ENCODE peak calls at places on chromosomes 5 and 9, in eight cellular contexts. D is AG20443; P is H54; K is nucleus accumbens; M is activated CD4-positive, CD25-positive, alpha-beta regulatory T cell; T is NCI-H69; B is naive thymus-derived CD4-positive, alpha-beta T cell; J is lung. A is an unnamed sample.
A peak's percentile ranks its signal among the peaks of the same experiment; 100 is the strongest.

GRCh38 chr9:133160742-133161541 is 2.8 kb downstream of the GBGT1 start:
- DNase-seq in K (no peak), M (no peak), B (no peak), J (peak; percentile 73), T (peak; percentile 69), P (peak; percentile 95), D (peak; percentile 90), A (peak; percentile 41)

GRCh38 chr5:8577792-8578191 is 708.8 kb downstream of the MTRR start:
- DNase-seq in M (no peak), J (no peak), P (no peak), T (no peak), D (no peak), B (no peak), K (no peak), A (no peak)

GRCh38 chr5:172714491-172715420 is 56.2 kb downstream of the DUSP1 start:
- DNase-seq in B (peak; percentile 56), K (no peak), T (peak; percentile 74), M (peak; percentile 33), P (peak; percentile 90), D (peak; percentile 80), J (peak; percentile 79), A (peak; percentile 47)

GRCh38 chr5:149636861-149637246 is 55.6 kb downstream of the ARHGEF37 start:
- DNase-seq in M (no peak), K (no peak), D (peak; percentile 86), B (peak; percentile 42), P (peak; percentile 59), T (peak; percentile 89), J (peak; percentile 71), A (peak; percentile 56)

GRCh38 chr9:127583605-127584053 is 28.4 kb upstream of the STXBP1 start:
- DNase-seq in K (no peak), B (no peak), J (no peak), D (no peak), M (no peak), T (no peak), P (no peak), A (no peak)

GRCh38 chr9:128575469-128575868 is 23.1 kb downstream of the SPTAN1 start:
- DNase-seq in T (peak; percentile 54), K (no peak), P (no peak), B (no peak), J (no peak), M (no peak), D (peak; percentile 52), A (peak; percentile 71)

GRCh38 chr5:172770374-172770674 is 671 bp downstream of the DUSP1 start:
- DNase-seq in M (no peak), T (no peak), J (no peak), P (no peak), K (no peak), D (no peak), B (peak; percentile 29), A (no peak)

GRCh38 chr5:122162100-122162499 is 32.8 kb downstream of the ZNF474 start:
- DNase-seq in B (no peak), P (no peak), K (no peak), J (no peak), D (no peak), T (no peak), M (no peak), A (no peak)

GRCh38 chr9:107816187-107817021 is 326.8 kb upstream of the KLF4 start:
- DNase-seq in B (no peak), J (no peak), M (no peak), P (no peak), K (no peak), T (no peak), D (no peak), A (no peak)

GRCh38 chr5:14359069-14360043 is 216.2 kb downstream of the TRIO start:
- DNase-seq in J (no peak), B (no peak), M (no peak), T (no peak), K (no peak), D (no peak), P (no peak), A (no peak)

GRCh38 chr9:131500377-131500776 is 2.3 kb upstream of the POMT1 start:
- DNase-seq in T (no peak), P (no peak), B (peak; percentile 20), J (no peak), D (no peak), M (peak; percentile 14), K (no peak), A (no peak)

GRCh38 chr5:54518146-54519082 is 855 bp downstream of the SNX18 start:
- DNase-seq in B (peak; percentile 53), K (no peak), D (peak; percentile 55), T (peak; percentile 61), J (peak; percentile 59), M (peak; percentile 24), P (no peak), A (no peak)

GRCh38 chr9:124222918-124223720 is 34.6 kb upstream of the NEK6 start:
- DNase-seq in J (peak; percentile 59), K (no peak), B (no peak), M (no peak), P (peak; percentile 56), D (peak; percentile 53), T (peak; percentile 92), A (peak; percentile 60)

GRCh38 chr9:131423171-131423581 is 29.3 kb downstream of the PRRC2B start:
- DNase-seq in K (no peak), P (peak; percentile 30), T (peak; percentile 90), D (peak; percentile 80), M (no peak), B (no peak), J (peak; percentile 43), A (no peak)

GRCh38 chr9:132350861-132351315 is 3.9 kb downstream of the SETX start:
- DNase-seq in K (no peak), P (no peak), B (no peak), D (peak; percentile 20), M (no peak), T (no peak), J (no peak), A (no peak)

GRCh38 chr9:8821910-8822666 is 1022.5 kb upstream of the DMAC1 start:
- DNase-seq in T (no peak), J (no peak), P (no peak), D (no peak), K (no peak), B (no peak), M (no peak), A (no peak)

A was measured in putamen.